ENCODE peak calls at places on chromosomes 6 and 20, in five cellular contexts. W is GM23338, H is HL-60, U is spleen, O is HCT116. A is an unnamed sample.

GRCh38 chr6:163956571-163957407 is 542.3 kb downstream of the QKI start:
- DNase-seq in O (peak), W (peak), H (peak), U (peak), A (no peak)

GRCh38 chr6:129525055-129525454 is 184.9 kb downstream of the ARHGAP18 start:
- DNase-seq in H (no peak), W (no peak), U (no peak), O (no peak), A (no peak)

GRCh38 chr20:25314497-25315417 is 66.9 kb downstream of the PYGB start:
- DNase-seq in H (no peak), W (peak), O (no peak), U (peak), A (no peak)

GRCh38 chr6:5124526-5124925 is 39.4 kb downstream of the PPP1R3G start:
- DNase-seq in U (no peak), O (no peak), H (no peak), W (no peak), A (no peak)

GRCh38 chr6:7687145-7688113 is 38.5 kb upstream of the BMP6 start:
- DNase-seq in U (no peak), W (no peak), O (no peak), H (no peak), A (no peak)

GRCh38 chr20:45340236-45340847 is 7.9 kb downstream of the SDC4 start:
- DNase-seq in H (no peak), O (no peak), W (no peak), U (no peak), A (no peak)

GRCh38 chr20:44856847-44857448 is 28.6 kb upstream of the YWHAB start:
- DNase-seq in H (peak), W (no peak), U (no peak), O (no peak), A (no peak)

GRCh38 chr6:130794010-130794675 is 33.1 kb upstream of the SMLR1 start:
- DNase-seq in W (no peak), U (no peak), H (no peak), O (no peak), A (no peak)

GRCh38 chr6:11358904-11359840 is 126.7 kb upstream of the NEDD9 start:
- DNase-seq in U (no peak), O (no peak), H (no peak), W (no peak), A (no peak)

GRCh38 chr20:62501801-62502495 is 26.2 kb upstream of the GATA5 start:
- DNase-seq in U (no peak), H (no peak), O (no peak), W (no peak), A (no peak)

GRCh38 chr20:38120625-38120988 is 44.5 kb downstream of the TGM2 start:
- DNase-seq in W (no peak), U (peak), O (no peak), H (no peak), A (no peak)

GRCh38 chr20:3238616-3239025 is 369 bp downstream of the SLC4A11 start:
- DNase-seq in O (no peak), U (no peak), H (no peak), W (peak), A (no peak)

GRCh38 chr6:169831450-169832246 is 80.2 kb downstream of the ERMARD start:
- DNase-seq in U (peak), O (peak), H (peak), W (peak), A (no peak)

GRCh38 chr6:10837009-10837691 is 1.2 kb downstream of the MAK start:
- DNase-seq in O (no peak), H (no peak), W (peak), U (peak), A (no peak)

GRCh38 chr6:54646551-54647300 is 199.8 kb upstream of the FAM83B start:
- DNase-seq in O (no peak), W (no peak), U (no peak), H (no peak), A (no peak)

GRCh38 chr6:108165714-108166663 is at the start of gene NR2E1:
- DNase-seq in W (peak), U (no peak), H (no peak), O (no peak), A (peak)

GRCh38 chr6:126268087-126268486 is 71.8 kb upstream of the CENPW start:
- DNase-seq in W (no peak), U (no peak), O (no peak), H (no peak), A (peak)

GRCh38 chr6:93073811-93074210 is 345.5 kb downstream of the EPHA7 start:
- DNase-seq in O (no peak), H (no peak), U (no peak), W (no peak), A (no peak)

GRCh38 chr6:104788400-104788799 is 71.3 kb downstream of the HACE1 start:
- DNase-seq in U (no peak), W (no peak), H (peak), O (no peak), A (peak)

GRCh38 chr6:139588076-139588639 is 213.7 kb upstream of the CITED2 start:
- DNase-seq in H (no peak), O (peak), W (no peak), U (no peak), A (no peak)

GRCh38 chr20:3652217-3652616 is 11.0 kb downstream of the GFRA4 start:
- DNase-seq in O (no peak), U (no peak), W (no peak), H (no peak), A (no peak)

GRCh38 chr20:45067558-45067957 is 33.4 kb downstream of the KCNS1 start:
- DNase-seq in H (no peak), U (no peak), O (no peak), W (no peak), A (no peak)

GRCh38 chr6:119346914-119347313 is 2.6 kb downstream of the MAN1A1 start:
- DNase-seq in W (no peak), U (no peak), O (no peak), H (no peak), A (no peak)

GRCh38 chr6:2764610-2765165 is 505 bp upstream of the WRNIP1 start:
- DNase-seq in O (no peak), W (peak), H (peak), U (peak), A (peak)

GRCh38 chr6:17297261-17298080 is 16.3 kb downstream of the RBM24 start:
- DNase-seq in O (no peak), W (no peak), U (no peak), H (no peak), A (no peak)

GRCh38 chr6:149014631-149015171 is 267.9 kb downstream of the UST start:
- DNase-seq in H (no peak), U (no peak), O (no peak), W (peak), A (no peak)

GRCh38 chr6:144920391-144920983 is 635.4 kb downstream of the UTRN start:
- DNase-seq in O (no peak), H (no peak), W (no peak), U (no peak), A (no peak)

GRCh38 chr6:56541736-56542366 is 100.8 kb downstream of the DST start:
- DNase-seq in H (no peak), U (no peak), W (no peak), O (no peak), A (no peak)

GRCh38 chr6:90087103-90087833 is 193.0 kb downstream of the GJA10 start:
- DNase-seq in H (no peak), O (no peak), U (no peak), W (no peak), A (no peak)

GRCh38 chr20:50198211-50198666 is 7.6 kb downstream of the CEBPB start:
- DNase-seq in U (no peak), W (peak), O (no peak), H (no peak), A (no peak)

GRCh38 chr20:1402149-1402548 is 9.3 kb upstream of the FKBP1A start:
- DNase-seq in U (no peak), W (no peak), O (no peak), H (no peak), A (no peak)

GRCh38 chr6:102798631-102799030 is 1405.1 kb downstream of the GRIK2 start:
- DNase-seq in H (no peak), W (peak), O (no peak), U (no peak), A (no peak)

GRCh38 chr6:30732237-30732943 is 10.1 kb downstream of the FLOT1 start:
- DNase-seq in O (no peak), W (no peak), H (no peak), U (no peak), A (no peak)

GRCh38 chr6:22666021-22666420 is 96.7 kb downstream of the HDGFL1 start:
- DNase-seq in O (no peak), U (no peak), W (no peak), H (no peak), A (no peak)

GRCh38 chr6:23173231-23173630 is 603.9 kb downstream of the HDGFL1 start:
- DNase-seq in H (no peak), U (no peak), W (no peak), O (no peak), A (no peak)

GRCh38 chr6:148538251-148539190 is 195.9 kb downstream of the SASH1 start:
- DNase-seq in H (no peak), W (no peak), U (no peak), O (no peak), A (no peak)

GRCh38 chr6:117668736-117669135 is 6.5 kb upstream of the NUS1 start:
- DNase-seq in W (no peak), H (no peak), U (no peak), O (no peak), A (no peak)

GRCh38 chr20:62208061-62208804 is 11.8 kb downstream of the HRH3 start:
- DNase-seq in W (no peak), O (no peak), H (no peak), U (no peak), A (no peak)

GRCh38 chr6:138103876-138104275 is 3.3 kb downstream of the PERP start:
- DNase-seq in O (no peak), H (no peak), W (no peak), U (no peak), A (no peak)

GRCh38 chr6:138099832-138100231 is 7.4 kb downstream of the PERP start:
- DNase-seq in H (no peak), U (no peak), O (no peak), W (no peak), A (no peak)

GRCh38 chr6:138105446-138105845 is 1.8 kb downstream of the PERP start:
- DNase-seq in W (peak), O (no peak), H (no peak), U (no peak), A (no peak)

GRCh38 chr6:138104618-138105213 is 2.5 kb downstream of the PERP start:
- DNase-seq in W (no peak), U (no peak), H (no peak), O (no peak), A (no peak)

DNA sequence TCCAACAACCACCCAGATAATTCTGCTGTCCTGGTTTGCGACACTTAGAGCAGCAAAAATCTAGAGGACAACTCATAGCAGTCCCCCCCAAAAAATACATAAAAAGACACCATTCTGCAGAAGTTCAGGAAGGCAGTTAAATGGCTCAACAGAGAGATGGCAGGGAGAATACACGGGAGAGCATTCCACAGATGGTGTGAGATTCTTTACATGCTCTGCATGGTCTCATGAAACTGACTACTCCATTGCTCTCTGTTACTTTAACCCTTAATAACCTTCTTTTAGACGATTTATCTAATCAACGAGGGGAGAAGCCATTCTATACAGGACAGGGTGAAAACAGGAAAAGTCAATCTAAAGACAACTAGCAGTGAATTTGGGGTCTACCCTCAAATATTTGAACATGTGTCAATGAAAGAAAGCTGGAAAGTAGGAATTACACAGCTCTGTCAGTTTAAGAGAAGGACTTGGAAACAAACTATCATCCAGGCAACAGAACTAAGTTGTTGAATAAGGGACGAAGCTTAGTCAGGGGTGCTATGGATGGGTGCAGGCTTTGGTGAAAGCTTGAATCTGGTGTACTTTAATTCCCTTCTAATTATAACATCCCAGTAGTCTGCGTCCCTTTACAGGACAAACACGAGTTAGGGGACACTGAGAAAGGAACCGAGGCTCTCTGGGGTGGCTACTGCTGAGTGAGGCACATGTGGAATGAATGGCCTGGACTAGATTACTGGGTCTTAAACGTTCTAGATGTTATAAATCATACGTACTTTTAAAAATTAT is 5.1 kb downstream of the PERP start:
- DNase-seq in H (no peak), W (no peak), O (no peak), U (no peak), A (no peak)
- H3K4me3 ChIP-seq in H (no peak), W (no peak), O (no peak), U (no peak), A (no peak)

GRCh38 chr20:8858181-8858794 is 210.6 kb upstream of the PLCB4 start:
- DNase-seq in H (no peak), O (no peak), W (no peak), U (no peak), A (no peak)

GRCh38 chr20:8853805-8854338 is 215.0 kb upstream of the PLCB4 start:
- DNase-seq in O (peak), H (no peak), U (no peak), W (peak), A (peak)

GRCh38 chr20:8856668-8857067 is 212.2 kb upstream of the PLCB4 start:
- DNase-seq in W (no peak), O (no peak), U (no peak), H (no peak), A (no peak)

GRCh38 chr20:8854566-8854965 is 214.3 kb upstream of the PLCB4 start:
- DNase-seq in O (no peak), W (peak), H (no peak), U (no peak), A (peak)

DNA sequence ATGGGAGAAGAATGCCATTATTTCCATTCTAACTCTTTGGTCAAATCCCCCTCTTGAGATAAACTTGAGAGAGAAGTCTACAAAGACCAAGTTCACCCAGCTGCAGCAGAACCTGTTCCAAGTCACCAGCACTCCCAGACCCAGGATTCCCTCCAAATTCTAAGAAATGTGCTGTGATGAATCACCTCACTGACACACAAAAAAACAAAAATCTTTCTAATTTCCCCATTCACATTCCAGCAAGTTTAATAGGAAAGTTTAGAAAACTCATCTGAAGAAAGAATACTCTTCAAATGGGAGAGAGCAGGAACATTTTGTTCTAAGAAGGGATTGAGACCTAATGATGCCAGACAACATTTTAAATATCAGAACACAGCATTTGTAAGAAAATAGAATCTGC is 213.6 kb upstream of the PLCB4 start:
- DNase-seq in H (no peak), U (no peak), O (no peak), W (no peak), A (no peak)
- TF ChIP-seq POLR2AphosphoS5 in H (no peak), U (no peak), O (no peak), W (no peak), A (no peak)

GRCh38 chr6:133547136-133547535 is 306.0 kb downstream of the EYA4 start:
- DNase-seq in W (no peak), H (no peak), U (no peak), O (no peak), A (no peak)
- H3K27ac ChIP-seq in W (no peak), H (no peak), U (no peak), O (no peak), A (no peak)

DNA sequence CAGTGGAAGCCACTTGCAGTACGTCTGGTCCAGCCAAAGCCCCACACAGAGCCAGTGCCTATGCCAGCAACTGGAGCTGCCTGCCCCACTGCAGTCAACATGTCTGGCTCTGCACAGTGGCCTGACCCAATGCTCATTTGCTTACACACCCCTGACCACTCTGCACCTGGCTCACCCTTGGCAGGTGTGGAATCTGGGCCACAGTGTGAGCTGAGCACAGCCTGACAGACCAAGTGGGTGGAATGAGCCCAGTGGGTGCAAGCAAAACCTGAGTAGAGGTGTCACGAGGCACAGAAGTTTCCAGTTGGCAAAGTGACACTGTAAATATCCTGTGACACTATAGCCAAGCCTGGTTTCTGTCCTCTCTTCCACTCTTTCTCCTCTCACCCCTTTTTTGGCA is 49.5 kb downstream of the GGTLC1 start:
- DNase-seq in U (no peak), H (no peak), O (no peak), W (no peak), A (no peak)
- H3K4me3 ChIP-seq in U (no peak), H (no peak), O (no peak), W (no peak), A (no peak)

DNA sequence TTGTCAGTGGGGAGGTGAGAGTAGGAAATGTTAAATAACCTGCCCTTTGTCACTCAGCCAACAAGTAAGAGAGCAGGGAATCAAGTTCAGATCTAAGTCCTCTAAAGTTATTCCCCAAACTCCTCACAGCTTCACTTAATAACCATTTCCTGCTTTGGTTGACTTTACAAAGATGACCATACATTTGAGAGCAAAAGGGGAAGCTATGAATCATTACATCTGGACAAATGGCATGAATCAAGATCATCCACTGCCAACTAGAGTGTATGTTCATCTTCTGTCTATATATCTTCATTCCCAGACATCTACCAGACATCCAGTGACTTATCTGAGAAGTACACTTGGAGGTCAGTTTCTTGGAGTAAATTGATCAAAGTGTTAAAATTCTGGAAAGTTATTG is 15.1 kb upstream of the HIVEP2 start:
- DNase-seq in W (no peak), U (no peak), O (no peak), H (no peak), A (no peak)
- TF ChIP-seq POLR2AphosphoS5 in W (no peak), U (no peak), O (no peak), H (no peak), A (no peak)

DNA sequence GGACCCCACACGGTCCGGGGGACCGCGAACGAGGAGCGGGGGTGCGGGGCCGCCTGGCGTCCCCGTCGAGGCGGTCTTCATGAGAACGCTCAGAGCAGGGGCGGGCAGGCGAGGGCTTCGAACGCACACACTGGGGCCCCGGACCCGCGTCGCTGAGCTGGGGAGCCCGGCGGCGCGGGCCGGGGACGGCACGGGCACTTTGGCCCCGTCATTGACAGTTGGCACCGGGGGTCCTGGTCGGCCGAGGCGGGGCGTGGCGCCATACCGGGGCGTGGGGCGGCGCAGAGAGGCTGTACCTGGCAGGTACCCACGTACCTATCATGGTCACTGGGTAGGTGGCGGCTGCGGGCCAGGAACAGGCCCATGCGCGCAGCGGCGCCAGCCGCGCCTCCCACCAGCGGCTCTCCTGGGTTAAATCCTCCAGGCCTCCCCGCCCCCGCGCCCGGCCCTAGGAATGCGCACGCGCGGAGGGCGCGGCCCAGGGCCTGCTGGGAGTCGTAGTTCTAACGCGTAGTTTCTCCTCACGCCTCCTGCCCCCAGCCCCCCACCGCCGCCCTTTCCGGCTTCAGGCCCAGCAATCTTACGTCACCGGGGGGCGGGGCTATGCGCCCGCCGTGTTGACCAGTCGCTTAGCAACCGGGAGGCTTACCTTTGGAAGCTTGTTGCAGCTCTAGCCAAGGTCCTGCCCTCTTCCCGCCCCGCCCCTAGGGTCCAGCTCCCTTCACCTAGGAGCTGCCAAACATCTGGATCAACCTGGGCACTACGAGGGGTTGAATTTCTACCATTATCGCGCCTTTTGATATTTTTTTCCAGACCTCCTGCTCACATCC is at the start of the genes PACRG and PRKN:
- DNase-seq in U (peak), W (peak), H (peak), O (peak), A (peak)
- H3K27ac ChIP-seq in U (peak), W (peak), H (peak), O (peak), A (no peak)

GRCh38 chr20:11935754-11936551 is 18.3 kb downstream of the BTBD3 start:
- DNase-seq in U (no peak), W (no peak), O (no peak), H (no peak), A (no peak)
- H3K4me3 ChIP-seq in U (no peak), W (no peak), O (no peak), H (no peak), A (no peak)

DNA sequence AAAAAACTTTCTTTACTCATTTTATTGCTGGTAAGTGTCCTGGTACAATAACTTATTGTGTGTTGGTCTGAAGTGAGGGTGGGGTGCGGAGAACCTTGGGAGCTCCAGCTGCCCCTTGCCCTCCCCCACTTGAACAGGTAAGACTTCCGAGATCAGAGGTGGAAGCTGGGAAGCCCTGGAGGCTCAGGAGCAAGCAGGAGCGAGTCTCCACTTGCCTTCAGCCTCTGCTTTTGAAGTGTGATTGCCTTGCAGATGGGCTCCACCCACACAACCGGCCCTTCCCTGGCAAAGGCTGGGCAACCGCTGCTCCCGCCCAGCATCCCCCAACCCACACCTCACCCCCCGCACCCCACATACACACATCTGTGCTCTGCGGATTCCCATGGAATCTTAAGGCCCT is 179.6 kb downstream of the TFAP2C start:
- DNase-seq in W (no peak), O (no peak), U (no peak), H (no peak), A (no peak)
- TF ChIP-seq POLR2AphosphoS5 in W (no peak), O (no peak), U (no peak), H (no peak), A (no peak)